ENCODE peak calls at places on chromosomes 12 and 14, in five cellular contexts. One of them, this sample, is unnamed.

GRCh38 chr12:116832353-116832752 is 48.9 kb downstream of the HRK start:
- DNase-seq in stomach: no peak
- DNase-seq in tibial nerve: no peak
- DNase-seq in HepG2: no peak
- DNase-seq in A549: no peak
- DNase-seq in this sample: no peak

GRCh38 chr14:22572562-22573058 is 16.4 kb downstream of the DAD1 start:
- DNase-seq in A549: peak; percentile 65
- DNase-seq in HepG2: peak; percentile 92
- DNase-seq in stomach: no peak
- DNase-seq in tibial nerve: no peak
- DNase-seq in this sample: no peak

GRCh38 chr12:128088926-128089325 is 178.0 kb upstream of the TMEM132C start:
- DNase-seq in A549: no peak
- DNase-seq in tibial nerve: no peak
- DNase-seq in stomach: no peak
- DNase-seq in HepG2: no peak
- DNase-seq in this sample: no peak

GRCh38 chr12:54018608-54018984 is 9.6 kb upstream of the HOXC6 start:
- DNase-seq in stomach: no peak
- DNase-seq in tibial nerve: no peak
- DNase-seq in HepG2: no peak
- DNase-seq in A549: no peak
- DNase-seq in this sample: no peak

GRCh38 chr14:106802413-106803364 is 1276.3 kb downstream of the TMEM121 start:
- DNase-seq in stomach: no peak
- DNase-seq in A549: peak; percentile 43
- DNase-seq in HepG2: peak; percentile 40
- DNase-seq in tibial nerve: no peak
- DNase-seq in this sample: no peak

GRCh38 chr14:81529391-81529790 is 4.3 kb downstream of the SEL1L start:
- DNase-seq in HepG2: no peak
- DNase-seq in tibial nerve: no peak
- DNase-seq in A549: no peak
- DNase-seq in stomach: no peak
- DNase-seq in this sample: no peak

GRCh38 chr12:129193263-129193871 is 340.1 kb downstream of the GLT1D1 start:
- DNase-seq in A549: peak; percentile 29
- DNase-seq in tibial nerve: no peak
- DNase-seq in stomach: peak; percentile 34
- DNase-seq in HepG2: no peak
- DNase-seq in this sample: no peak

GRCh38 chr12:105270671-105271255 is 34.8 kb upstream of the APPL2 start:
- DNase-seq in A549: no peak
- DNase-seq in tibial nerve: no peak
- DNase-seq in stomach: no peak
- DNase-seq in HepG2: no peak
- DNase-seq in this sample: no peak

GRCh38 chr14:93120522-93120921 is 4.8 kb upstream of the ITPK1 start:
- DNase-seq in HepG2: no peak
- DNase-seq in stomach: no peak
- DNase-seq in A549: no peak
- DNase-seq in tibial nerve: no peak
- DNase-seq in this sample: no peak

DNA sequence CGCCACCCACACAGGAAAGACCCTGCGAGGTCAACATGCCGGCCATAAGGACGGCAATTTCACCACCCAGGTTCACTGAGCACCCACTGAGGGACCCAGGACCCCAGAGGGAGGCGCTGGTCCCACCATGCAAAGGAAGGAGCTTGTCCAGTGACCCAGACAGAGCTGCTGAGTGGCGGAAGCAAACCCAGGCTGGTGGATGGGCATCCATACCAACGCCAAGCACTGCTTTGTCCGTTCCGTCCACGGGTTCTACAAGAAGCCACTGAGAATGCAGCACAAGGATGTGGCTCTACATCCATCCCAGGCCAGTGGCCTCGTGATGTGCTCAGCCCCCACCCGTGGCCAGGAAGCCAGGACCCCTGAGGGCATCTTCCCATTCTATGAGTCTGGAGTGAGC is 23.8 kb upstream of the GOLGA3 start:
- DNase-seq in stomach: no peak
- DNase-seq in A549: no peak
- DNase-seq in HepG2: no peak
- DNase-seq in tibial nerve: no peak
- DNase-seq in this sample: no peak
- TF ChIP-seq POLR2A in stomach: no peak
- TF ChIP-seq POLR2A in A549: no peak
- TF ChIP-seq POLR2A in HepG2: no peak
- TF ChIP-seq POLR2A in tibial nerve: no peak
- TF ChIP-seq POLR2A in this sample: no peak

DNA sequence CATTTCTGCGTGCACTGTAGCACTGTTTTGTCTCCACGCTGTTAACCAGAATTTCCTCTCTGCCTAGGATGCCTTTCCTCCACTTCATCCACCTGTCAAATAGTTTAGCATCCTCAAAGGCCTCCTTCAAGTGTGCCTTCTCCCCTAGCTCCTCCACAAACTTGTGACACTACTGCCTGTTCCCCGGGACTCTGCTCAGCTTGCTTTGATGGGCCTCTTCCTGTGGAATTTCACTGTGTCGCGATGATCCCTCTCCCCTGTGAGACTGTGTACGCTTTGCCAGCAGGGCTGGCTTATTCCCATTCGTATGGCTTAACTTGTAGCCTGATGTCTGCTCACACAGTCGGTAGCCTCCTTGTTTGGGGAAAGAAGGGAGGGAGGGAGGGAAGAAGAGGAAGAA is 426.8 kb downstream of the VRK1 start:
- DNase-seq in HepG2: no peak
- DNase-seq in tibial nerve: no peak
- DNase-seq in stomach: no peak
- DNase-seq in A549: no peak
- DNase-seq in this sample: no peak
- TF ChIP-seq EP300 in HepG2: no peak
- TF ChIP-seq EP300 in tibial nerve: no peak
- TF ChIP-seq EP300 in stomach: no peak
- TF ChIP-seq EP300 in A549: no peak
- TF ChIP-seq EP300 in this sample: no peak

GRCh38 chr12:125185740-125186470 is 120.7 kb downstream of the AACS start:
- DNase-seq in tibial nerve: no peak
- DNase-seq in A549: peak; percentile 74
- DNase-seq in HepG2: peak; percentile 53
- DNase-seq in stomach: peak; percentile 78
- DNase-seq in this sample: no peak
- TF ChIP-seq CTCF in tibial nerve: peak; percentile 55
- TF ChIP-seq CTCF in A549: peak; percentile 58
- TF ChIP-seq CTCF in HepG2: peak; percentile 24
- TF ChIP-seq CTCF in stomach: no peak
- TF ChIP-seq CTCF in this sample: peak; percentile 40

GRCh38 chr12:96906498-96906848 is 584 bp upstream of the NEDD1 start:
- DNase-seq in tibial nerve: no peak
- DNase-seq in stomach: no peak
- DNase-seq in A549: no peak
- DNase-seq in HepG2: no peak
- DNase-seq in this sample: no peak

GRCh38 chr12:96902076-96902475 is 5.0 kb upstream of the NEDD1 start:
- DNase-seq in tibial nerve: no peak
- DNase-seq in stomach: no peak
- DNase-seq in HepG2: no peak
- DNase-seq in A549: peak; percentile 48
- DNase-seq in this sample: no peak

GRCh38 chr12:96908170-96908675 is 1.2 kb downstream of the NEDD1 start:
- DNase-seq in tibial nerve: no peak
- DNase-seq in HepG2: no peak
- DNase-seq in stomach: no peak
- DNase-seq in A549: no peak
- DNase-seq in this sample: no peak

GRCh38 chr12:96907681-96908163 is 665 bp downstream of the NEDD1 start:
- DNase-seq in tibial nerve: no peak
- DNase-seq in A549: peak; percentile 26
- DNase-seq in HepG2: peak; percentile 15
- DNase-seq in stomach: no peak
- DNase-seq in this sample: no peak

DNA sequence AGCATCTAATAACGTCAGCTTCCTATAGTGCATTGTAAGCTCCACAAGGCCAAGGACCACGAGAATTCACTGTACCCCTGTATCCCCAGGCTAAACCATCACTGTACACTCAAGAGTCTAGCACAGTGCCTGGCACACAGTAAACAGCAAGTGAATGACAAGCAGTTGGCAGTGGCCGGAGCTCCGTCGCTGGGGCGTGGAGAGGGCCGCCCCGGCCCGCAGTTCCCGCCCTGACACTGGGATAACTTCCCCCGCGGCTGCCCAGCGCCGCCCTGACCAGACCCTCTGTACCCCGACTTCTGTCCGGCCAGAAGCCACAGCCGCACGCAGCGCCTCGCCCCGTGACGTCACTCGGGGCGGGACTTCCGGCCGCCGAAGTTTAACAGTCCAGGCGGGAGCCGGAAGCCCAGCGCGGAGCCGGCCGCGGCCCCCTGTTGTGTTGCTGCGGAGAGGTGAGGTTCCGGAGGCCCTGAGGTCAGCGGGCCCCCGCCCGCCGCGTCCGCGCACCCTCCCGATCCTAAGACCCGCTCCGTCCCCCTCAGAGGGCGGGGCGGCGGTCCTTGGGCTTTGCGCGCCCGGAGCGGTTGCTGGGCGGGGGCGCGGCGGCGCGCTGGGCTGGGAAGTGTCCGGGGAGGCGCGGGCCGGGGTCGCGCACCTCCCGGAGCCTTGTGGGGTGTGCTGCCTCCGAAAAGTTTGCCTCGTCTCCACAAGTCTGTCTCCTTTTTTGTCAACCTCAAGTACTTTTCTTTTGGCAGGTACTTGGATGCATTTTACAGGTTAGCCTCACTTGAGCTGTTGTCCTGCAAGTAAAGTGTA is at the start of gene NEDD1:
- DNase-seq in A549: peak; percentile 84
- DNase-seq in tibial nerve: peak; percentile 65
- DNase-seq in stomach: peak; percentile 87
- DNase-seq in HepG2: peak; percentile 79
- DNase-seq in this sample: peak; percentile 90
- TF ChIP-seq POLR2A in A549: peak; percentile 74
- TF ChIP-seq POLR2A in tibial nerve: no peak
- TF ChIP-seq POLR2A in stomach: no peak
- TF ChIP-seq POLR2A in HepG2: peak; percentile 35
- TF ChIP-seq POLR2A in this sample: peak; percentile 73

GRCh38 chr12:114975974-114976310 is 292.0 kb upstream of the TBX3 start:
- DNase-seq in A549: no peak
- DNase-seq in stomach: no peak
- DNase-seq in tibial nerve: no peak
- DNase-seq in HepG2: no peak
- DNase-seq in this sample: no peak
- TF ChIP-seq EP300 in A549: no peak
- TF ChIP-seq EP300 in stomach: no peak
- TF ChIP-seq EP300 in tibial nerve: no peak
- TF ChIP-seq EP300 in HepG2: no peak
- TF ChIP-seq EP300 in this sample: no peak

DNA sequence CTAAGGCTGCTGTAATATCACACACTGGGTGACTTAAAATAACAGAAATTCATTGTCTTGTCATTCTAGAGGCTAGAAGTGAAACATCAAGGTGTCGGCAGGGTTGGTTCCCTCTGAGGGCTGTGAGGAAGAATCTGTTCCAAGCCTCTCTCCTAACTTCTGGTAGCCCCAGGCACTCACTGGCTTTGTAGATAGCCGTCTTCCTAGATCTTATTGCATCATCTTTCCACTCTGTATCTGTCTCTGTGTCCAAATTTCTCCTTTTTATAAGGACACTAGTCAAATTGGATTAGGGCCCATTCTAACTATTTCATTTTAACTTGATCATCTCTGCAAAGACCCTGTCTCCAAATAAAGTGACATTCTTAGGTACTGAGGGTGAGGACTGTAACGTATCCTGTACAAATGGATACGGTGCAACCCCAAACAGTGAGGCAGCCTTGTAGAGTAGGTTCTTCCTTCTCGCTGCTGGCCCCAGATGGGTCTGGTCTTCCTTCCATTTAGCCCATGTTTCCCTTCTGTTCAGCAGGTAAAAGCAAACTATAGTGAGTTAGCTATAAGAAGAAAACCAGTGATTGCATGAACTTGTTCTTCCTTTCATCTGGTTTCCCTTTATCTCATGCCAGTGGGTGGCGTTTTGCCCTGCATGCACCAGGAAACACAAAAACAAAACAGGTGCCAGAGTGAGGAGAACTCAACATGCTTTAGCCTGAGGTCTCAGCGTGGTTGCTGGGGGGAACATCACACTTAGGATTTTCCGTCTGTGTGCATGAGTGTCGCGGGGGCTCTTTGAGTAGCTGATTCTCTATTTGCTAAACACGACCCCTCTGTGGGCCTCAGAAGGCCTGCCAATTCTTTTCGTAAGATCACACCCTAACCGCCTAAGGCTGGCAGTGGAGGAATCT is 19.5 kb downstream of the TTC9 start:
- DNase-seq in HepG2: no peak
- DNase-seq in tibial nerve: no peak
- DNase-seq in stomach: peak; percentile 80
- DNase-seq in A549: no peak
- DNase-seq in this sample: no peak
- TF ChIP-seq CTCF in HepG2: no peak
- TF ChIP-seq CTCF in tibial nerve: no peak
- TF ChIP-seq CTCF in stomach: no peak
- TF ChIP-seq CTCF in A549: no peak
- TF ChIP-seq CTCF in this sample: no peak

GRCh38 chr14:91693342-91693741 is 38.5 kb downstream of the CATSPERB start:
- DNase-seq in stomach: no peak
- DNase-seq in A549: peak; percentile 10
- DNase-seq in tibial nerve: no peak
- DNase-seq in HepG2: peak; percentile 6
- DNase-seq in this sample: no peak

GRCh38 chr14:91694643-91695042 is 37.2 kb downstream of the CATSPERB start:
- DNase-seq in stomach: no peak
- DNase-seq in HepG2: no peak
- DNase-seq in A549: no peak
- DNase-seq in tibial nerve: no peak
- DNase-seq in this sample: no peak

GRCh38 chr14:91692075-91692474 is 39.8 kb downstream of the CATSPERB start:
- DNase-seq in A549: no peak
- DNase-seq in HepG2: no peak
- DNase-seq in stomach: no peak
- DNase-seq in tibial nerve: no peak
- DNase-seq in this sample: no peak

GRCh38 chr14:91685600-91685999 is 46.3 kb downstream of the CATSPERB start:
- DNase-seq in stomach: no peak
- DNase-seq in A549: no peak
- DNase-seq in HepG2: no peak
- DNase-seq in tibial nerve: no peak
- DNase-seq in this sample: no peak

GRCh38 chr14:91689608-91690007 is 42.3 kb downstream of the CATSPERB start:
- DNase-seq in HepG2: no peak
- DNase-seq in tibial nerve: no peak
- DNase-seq in A549: no peak
- DNase-seq in stomach: no peak
- DNase-seq in this sample: no peak
- TF ChIP-seq POLR2A in HepG2: no peak
- TF ChIP-seq POLR2A in tibial nerve: no peak
- TF ChIP-seq POLR2A in A549: no peak
- TF ChIP-seq POLR2A in stomach: no peak
- TF ChIP-seq POLR2A in this sample: no peak

DNA sequence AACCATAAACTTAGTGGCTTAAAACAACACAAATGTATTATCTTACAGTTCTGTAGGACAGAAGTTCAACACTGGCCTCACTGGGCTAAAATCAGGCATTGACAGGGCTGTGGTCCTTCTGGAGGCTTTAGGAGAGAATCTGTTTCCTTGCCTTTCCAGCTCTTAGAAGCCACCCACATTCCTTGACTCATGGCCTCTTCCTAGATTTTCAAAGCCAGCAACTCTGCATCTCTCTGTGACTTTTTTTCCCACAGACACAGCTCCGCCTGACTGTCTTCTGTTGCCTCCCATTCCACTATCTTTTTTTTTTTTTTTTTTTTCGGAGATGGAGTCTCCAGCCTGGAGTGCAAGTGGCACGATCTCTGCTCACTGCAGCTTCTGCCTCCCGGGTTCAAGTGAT is 11.8 kb upstream of the NFATC4 start:
- DNase-seq in stomach: no peak
- DNase-seq in A549: no peak
- DNase-seq in tibial nerve: no peak
- DNase-seq in HepG2: no peak
- DNase-seq in this sample: no peak
- TF ChIP-seq EP300 in stomach: no peak
- TF ChIP-seq EP300 in A549: no peak
- TF ChIP-seq EP300 in tibial nerve: no peak
- TF ChIP-seq EP300 in HepG2: no peak
- TF ChIP-seq EP300 in this sample: no peak